ENCODE peak calls at places on chromosomes 3 and 15, in nine cellular contexts. J, Z, E, U, R, N, T, H and P are unnamed samples.
A peak's percentile ranks its signal among the peaks of the same experiment; 100 is the strongest.

GRCh38 chr15:26838742-26839460 is 28.0 kb upstream of the GABRA5 start:
- DNase-seq in U (peak; percentile 33), N (no peak), H (no peak), Z (no peak), E (no peak), T (no peak), R (no peak), J (no peak), P (peak; percentile 44)

GRCh38 chr15:66886241-66886675 is 179.1 kb upstream of the SMAD3 start:
- DNase-seq in U (no peak), Z (no peak), J (no peak), R (peak; percentile 28), H (peak; percentile 30), T (no peak), E (no peak), N (peak; percentile 26), P (no peak)

GRCh38 chr15:66940368-66940767 is 125.0 kb upstream of the SMAD3 start:
- DNase-seq in N (peak; percentile 34), Z (no peak), R (no peak), E (peak; percentile 37), H (no peak), J (no peak), U (no peak), T (no peak), P (no peak)

GRCh38 chr3:152352559-152352958 is 83.8 kb downstream of the MBNL1 start:
- DNase-seq in U (no peak), H (no peak), J (no peak), Z (no peak), E (no peak), T (no peak), N (peak; percentile 26), R (no peak), P (no peak)

GRCh38 chr3:185846041-185846440 is 21.2 kb upstream of the IGF2BP2 start:
- DNase-seq in R (no peak), N (no peak), U (no peak), T (no peak), J (no peak), H (no peak), E (no peak), Z (no peak), P (no peak)

GRCh38 chr3:102200126-102200525 is 234.7 kb upstream of the ZPLD1 start:
- DNase-seq in R (no peak), H (no peak), U (no peak), Z (no peak), N (peak; percentile 12), E (no peak), T (peak; percentile 38), J (no peak), P (no peak)

GRCh38 chr3:127077506-127078064 is 94.7 kb downstream of the PLXNA1 start:
- DNase-seq in Z (no peak), R (no peak), E (no peak), U (no peak), N (no peak), H (no peak), J (no peak), T (no peak), P (no peak)

GRCh38 chr3:173398111-173398479 is 551 bp downstream of the NLGN1 start:
- DNase-seq in E (no peak), N (peak; percentile 68), J (peak; percentile 58), R (no peak), H (no peak), T (no peak), Z (no peak), U (no peak), P (no peak)

GRCh38 chr3:34859741-34860140 is 779.6 kb upstream of the ARPP21 start:
- DNase-seq in R (no peak), Z (no peak), N (no peak), E (no peak), T (peak; percentile 77), J (no peak), H (no peak), U (no peak), P (no peak)

GRCh38 chr15:90557651-90558084 is 27.9 kb downstream of the CRTC3 start:
- DNase-seq in N (peak; percentile 83), Z (no peak), H (peak; percentile 77), J (peak; percentile 67), T (peak; percentile 69), E (no peak), R (peak; percentile 96), U (no peak), P (no peak)

GRCh38 chr3:177177670-177178295 is 19.5 kb downstream of the TBL1XR1 start:
- DNase-seq in T (no peak), J (no peak), Z (no peak), U (no peak), R (no peak), H (no peak), E (no peak), N (no peak), P (no peak)

GRCh38 chr15:66067687-66068086 is 185.9 kb downstream of the MEGF11 start:
- DNase-seq in E (no peak), R (no peak), H (no peak), Z (no peak), N (no peak), U (peak; percentile 93), J (no peak), T (no peak), P (no peak)

GRCh38 chr3:10007126-10007782 is 19.0 kb upstream of the FANCD2 start:
- DNase-seq in T (no peak), Z (no peak), U (no peak), E (no peak), N (no peak), R (no peak), H (no peak), J (no peak), P (no peak)

GRCh38 chr15:55254916-55255679 is 34.5 kb downstream of the RAB27A start:
- DNase-seq in H (no peak), J (no peak), Z (no peak), R (no peak), N (no peak), T (no peak), U (no peak), E (no peak), P (no peak)